ENCODE peak calls at places on chromosomes 7 and 10, in nine cellular contexts. I is colonic mucosa; D is transverse colon; P is CD8-positive, alpha-beta memory T cell; Q is lower lobe of right lung; R is mammary epithelial cell; X is AG04450; B is A549; J is IMR-90. G is an unnamed sample. For H3K9me3, the result is how much of the 10 kb centered on the place peaks cover.

GRCh38 chr7:10708447-10708846 is 265.2 kb upstream of the PHF14 start:
- DNase-seq in I (no peak), D (no peak), P (no peak), Q (no peak), R (no peak), X (no peak), B (no peak), J (no peak), G (no peak)

GRCh38 chr10:4807803-4808507 is 18.1 kb upstream of the AKR1E2 start:
- DNase-seq in I (no peak), D (no peak), P (no peak), Q (no peak), R (peak), X (peak), B (peak), J (peak), G (no peak)

GRCh38 chr7:87330316-87330715 is 15.1 kb upstream of the CROT start:
- DNase-seq in I (no peak), D (no peak), P (no peak), Q (no peak), R (no peak), X (no peak), B (no peak), J (no peak), G (no peak)

GRCh38 chr7:31935115-31935514 is 135.1 kb downstream of the PDE1C start:
- DNase-seq in I (no peak), D (no peak), P (no peak), Q (no peak), R (no peak), X (no peak), B (no peak), J (no peak), G (no peak)

GRCh38 chr7:44103941-44104879 is at the start of gene AEBP1:
- DNase-seq in I (no peak), D (peak), P (no peak), Q (no peak), R (no peak), X (no peak), B (no peak), J (no peak), G (no peak)

GRCh38 chr7:36784991-36785940 is 61.0 kb upstream of the AOAH start:
- DNase-seq in I (peak), D (peak), P (peak), Q (peak), R (peak), X (no peak), B (no peak), J (no peak), G (peak)

GRCh38 chr7:142438235-142438922 is 180.5 kb upstream of the PRSS58 start:
- DNase-seq in I (peak), D (peak), P (no peak), Q (no peak), R (peak), X (no peak), B (peak), J (peak), G (peak)

GRCh38 chr7:50560865-50561351 is 4.3 kb downstream of the DDC start:
- DNase-seq in I (no peak), D (no peak), P (no peak), Q (no peak), R (no peak), X (no peak), B (no peak), J (no peak), G (no peak)

GRCh38 chr7:156475666-156476065 is 164.9 kb upstream of the RNF32 start:
- DNase-seq in I (no peak), D (no peak), P (no peak), Q (no peak), R (no peak), X (peak), B (peak), J (peak), G (no peak)

GRCh38 chr7:106178593-106179134 is 66.6 kb upstream of the SYPL1 start:
- DNase-seq in I (no peak), D (no peak), P (no peak), Q (no peak), R (peak), X (no peak), B (peak), J (peak), G (no peak)

GRCh38 chr7:95996886-95997285 is 224.5 kb downstream of the DYNC1I1 start:
- DNase-seq in I (no peak), D (no peak), P (no peak), Q (no peak), R (no peak), X (no peak), B (no peak), J (no peak), G (no peak)

GRCh38 chr7:2542011-2542923 is 13.1 kb downstream of the BRAT1 start:
- DNase-seq in I (no peak), D (peak), P (no peak), Q (peak), R (no peak), X (no peak), B (no peak), J (no peak), G (no peak)

GRCh38 chr7:101644879-101645278 is 15.8 kb upstream of the MYL10 start:
- DNase-seq in I (no peak), D (no peak), P (no peak), Q (no peak), R (no peak), X (no peak), B (no peak), J (no peak), G (no peak)

GRCh38 chr7:13327669-13328068 is 640.2 kb downstream of the ARL4A start:
- DNase-seq in I (no peak), D (no peak), P (no peak), Q (no peak), R (no peak), X (no peak), B (no peak), J (peak), G (no peak)

GRCh38 chr7:47936323-47936722 is 11.9 kb downstream of the PKD1L1 start:
- DNase-seq in I (no peak), D (no peak), P (no peak), Q (no peak), R (no peak), X (no peak), B (no peak), J (no peak), G (no peak)

GRCh38 chr10:88582806-88583583 is at the start of gene RNLS:
- DNase-seq in I (peak), D (peak), P (peak), Q (peak), R (peak), X (no peak), B (peak), J (peak), G (peak)

GRCh38 chr10:88583584-88583957 is 453 bp upstream of the RNLS start:
- DNase-seq in I (no peak), D (no peak), P (no peak), Q (no peak), R (no peak), X (no peak), B (no peak), J (no peak), G (no peak)

GRCh38 chr10:88586462-88586861 is at the start of gene LIPJ:
- DNase-seq in I (no peak), D (no peak), P (no peak), Q (no peak), R (no peak), X (no peak), B (no peak), J (no peak), G (no peak)

DNA sequence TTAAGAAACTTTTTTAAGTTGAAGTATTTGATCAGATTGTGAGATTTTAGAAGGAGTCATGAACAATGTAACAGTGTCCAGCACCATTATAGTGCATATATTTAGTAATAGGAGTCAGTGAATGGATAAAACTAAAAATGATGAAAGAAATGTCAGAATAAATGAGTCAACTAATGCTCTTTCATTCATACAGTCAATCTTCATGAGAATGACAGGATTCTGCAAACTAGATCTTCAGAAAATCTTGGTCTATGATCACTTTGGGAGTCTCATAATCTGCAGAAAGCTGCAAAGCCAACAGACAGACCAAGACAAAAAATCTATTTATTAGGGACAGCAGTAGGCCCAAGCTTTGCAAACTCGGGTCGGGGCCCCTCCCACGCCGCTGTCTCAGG is 710 bp downstream of the RNLS start:
- DNase-seq in I (no peak), D (no peak), P (no peak), Q (no peak), R (no peak), X (no peak), B (no peak), J (no peak), G (no peak)
- H3K4me3 ChIP-seq in I (peak), D (peak), P (peak), Q (peak), R (no peak), X (peak), B (peak), J (no peak), G (peak)

DNA sequence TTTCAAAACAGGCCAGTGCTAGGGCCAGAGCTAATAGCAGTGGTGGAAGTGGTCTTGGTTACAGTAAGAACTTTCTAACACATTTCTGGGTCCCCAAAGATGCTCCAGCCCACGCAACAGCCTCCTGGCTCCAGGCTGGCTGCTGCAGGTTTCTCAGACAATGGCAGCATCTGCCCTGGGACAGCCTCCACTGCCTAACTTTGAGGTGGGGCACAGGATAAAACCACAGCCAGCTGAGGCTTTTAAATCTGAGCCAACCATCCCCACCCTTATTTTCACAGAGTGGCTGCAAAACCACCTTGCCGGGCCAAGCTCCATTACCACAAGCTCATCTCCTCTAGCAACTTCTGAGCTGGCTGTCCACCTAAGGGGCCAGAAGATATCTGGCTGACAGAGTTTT is 84.8 kb downstream of the FAM53B start:
- DNase-seq in I (no peak), D (no peak), P (no peak), Q (no peak), R (no peak), X (no peak), B (no peak), J (no peak), G (no peak)
- H3K27ac ChIP-seq in I (no peak), D (no peak), P (peak), Q (no peak), R (no peak), X (no peak), B (no peak), J (no peak), G (peak)

GRCh38 chr10:130425881-130426435 is 289.8 kb downstream of the GLRX3 start:
- DNase-seq in I (no peak), D (no peak), P (no peak), Q (no peak), R (no peak), X (no peak), B (no peak), J (no peak), G (no peak)
- H3K9me3 ChIP-seq in I (under half), D (under half), P (under half), Q (under half), R (under half), X (half or more), B (under half), J (half or more), G (under half)

DNA sequence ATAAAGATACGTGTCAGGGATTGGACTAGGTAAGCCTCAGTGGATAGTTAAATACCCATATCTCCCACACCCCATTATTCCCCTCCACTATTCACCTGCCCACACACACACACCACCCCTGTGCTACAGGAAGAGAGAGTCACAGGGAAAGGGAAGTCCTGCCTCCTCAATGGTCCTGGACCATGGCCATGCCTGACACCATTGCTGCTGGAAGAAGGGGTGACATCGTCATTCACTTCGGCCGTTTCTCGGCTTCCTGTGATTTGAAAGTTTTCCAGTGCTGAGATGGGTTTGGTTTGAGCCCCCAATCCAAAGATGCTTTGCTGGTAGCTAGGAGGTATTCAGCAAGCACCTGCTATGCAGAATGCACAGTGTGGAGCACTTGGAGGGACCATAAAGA is 18.5 kb downstream of the PRKAG2 start:
- DNase-seq in I (no peak), D (no peak), P (no peak), Q (peak), R (no peak), X (no peak), B (no peak), J (no peak), G (no peak)
- H3K4me3 ChIP-seq in I (no peak), D (no peak), P (no peak), Q (no peak), R (no peak), X (no peak), B (no peak), J (no peak), G (no peak)

GRCh38 chr10:110212119-110213006 is 5.0 kb downstream of the MXI1 start:
- DNase-seq in I (peak), D (peak), P (peak), Q (peak), R (no peak), X (no peak), B (no peak), J (no peak), G (no peak)
- H3K27ac ChIP-seq in I (peak), D (peak), P (peak), Q (peak), R (no peak), X (no peak), B (no peak), J (no peak), G (peak)

GRCh38 chr10:131921191-131921590 is 20.4 kb downstream of the PPP2R2D start:
- DNase-seq in I (no peak), D (no peak), P (no peak), Q (no peak), R (peak), X (no peak), B (no peak), J (no peak), G (no peak)
- H3K9me3 ChIP-seq in I (under half), D (under half), P (under half), Q (under half), R (under half), X (under half), B (under half), J (under half), G (under half)

DNA sequence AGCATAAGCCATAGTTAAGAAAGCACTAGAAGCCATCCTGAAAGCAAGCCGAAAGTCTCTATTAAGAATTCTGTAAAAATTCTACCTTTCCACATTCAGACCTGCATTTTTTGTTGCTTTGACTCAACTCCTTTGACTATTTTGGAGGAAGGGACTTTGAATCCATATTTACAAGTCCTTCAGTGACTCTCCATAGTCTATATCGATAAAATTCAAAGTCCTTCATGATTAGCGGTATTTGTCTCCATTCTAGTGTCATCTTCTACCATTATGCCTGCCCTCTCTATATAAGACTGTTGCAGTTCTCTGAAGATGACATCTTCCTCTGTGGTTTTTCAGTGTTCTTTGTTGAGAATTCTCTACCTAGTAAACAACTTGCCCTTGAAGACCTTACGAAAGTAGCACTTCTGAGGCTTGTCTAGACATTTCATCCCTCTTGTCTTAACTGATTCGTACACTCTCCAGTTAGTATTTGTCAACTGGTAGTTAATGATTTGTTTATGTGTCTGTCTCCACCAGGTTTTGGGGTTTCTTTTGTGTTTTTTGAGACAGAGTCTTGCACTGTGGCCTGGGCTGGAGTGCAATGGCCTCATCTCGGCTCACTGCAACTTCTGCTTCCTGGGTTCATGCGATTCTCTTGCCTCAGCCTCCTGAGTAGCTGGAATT is 1.7 kb downstream of the CCSER2 start:
- DNase-seq in I (no peak), D (no peak), P (peak), Q (no peak), R (no peak), X (no peak), B (no peak), J (no peak), G (peak)
- H3K4me3 ChIP-seq in I (peak), D (peak), P (peak), Q (peak), R (peak), X (peak), B (no peak), J (peak), G (peak)

DNA sequence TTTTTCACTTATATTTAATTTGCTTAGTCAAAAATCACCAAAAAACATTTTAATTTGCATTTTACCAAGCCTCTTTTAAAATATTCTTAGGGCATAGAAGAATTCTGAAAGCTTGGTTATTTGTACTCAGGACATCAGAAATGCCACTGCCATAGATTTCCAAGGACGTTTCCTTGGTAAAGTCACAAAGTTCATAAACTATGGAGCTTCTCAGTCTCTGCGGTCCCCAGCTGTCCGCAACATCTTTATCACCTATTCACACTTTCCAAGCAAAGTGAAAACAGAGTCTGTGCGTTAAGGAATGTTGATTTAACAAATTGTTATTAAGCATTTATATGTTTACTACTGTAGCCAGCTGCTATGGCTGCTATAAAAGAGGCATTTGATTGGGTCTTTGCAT is 37.0 kb downstream of the CADPS2 start:
- DNase-seq in I (no peak), D (no peak), P (no peak), Q (no peak), R (no peak), X (no peak), B (no peak), J (no peak), G (no peak)
- H3K27ac ChIP-seq in I (no peak), D (no peak), P (no peak), Q (no peak), R (no peak), X (no peak), B (no peak), J (no peak), G (no peak)